ENCODE peak calls at places on chromosomes 2 and 18, in ten cellular contexts. V is IMR-90, P is fibroblast of mammary gland, O is body of pancreas, C is A549, M is left ventricle myocardium inferior, N is thoracic aorta, L is Panc1, A is mesothelial cell of epicardium, Q is esophagus squamous epithelium. X is an unnamed sample.

GRCh38 chr2:49044265-49044664 is 110.0 kb downstream of the FSHR start:
- DNase-seq in V (no peak), L (no peak), O (no peak), A (no peak), C (no peak), M (no peak), Q (no peak), P (no peak), N (no peak), X (no peak)

GRCh38 chr2:189880963-189881362 is 96.7 kb downstream of the PMS1 start:
- DNase-seq in O (no peak), P (no peak), N (no peak), L (no peak), C (no peak), M (no peak), Q (no peak), A (no peak), V (no peak), X (no peak)

GRCh38 chr2:231720292-231720691 is 12.0 kb downstream of the PTMA start:
- DNase-seq in Q (no peak), L (no peak), A (no peak), V (no peak), O (no peak), C (no peak), N (no peak), P (no peak), M (no peak), X (no peak)

GRCh38 chr2:95267458-95268207 is 6.6 kb upstream of the PROM2 start:
- DNase-seq in N (no peak), O (peak; percentile 2), A (no peak), C (no peak), P (peak; percentile 58), V (peak; percentile 12), M (no peak), Q (no peak), L (no peak), X (peak; percentile 2)

GRCh38 chr2:120786559-120786960 is 50.9 kb downstream of the GLI2 start:
- DNase-seq in M (no peak), O (no peak), A (no peak), P (no peak), C (no peak), N (no peak), V (no peak), L (no peak), Q (no peak), X (no peak)

GRCh38 chr18:12246849-12247808 is 7.0 kb upstream of the CIDEA start:
- DNase-seq in N (no peak), C (peak; percentile 21), V (no peak), Q (no peak), M (no peak), P (no peak), L (no peak), A (no peak), O (peak; percentile 14), X (no peak)

GRCh38 chr18:10006261-10006903 is 92.6 kb downstream of the VAPA start:
- DNase-seq in V (peak; percentile 28), P (peak; percentile 47), A (no peak), O (peak; percentile 65), C (no peak), N (no peak), M (no peak), L (no peak), Q (no peak), X (no peak)

GRCh38 chr2:128796321-128796720 is 477.7 kb upstream of the HS6ST1 start:
- DNase-seq in O (no peak), P (no peak), M (no peak), A (no peak), V (no peak), N (no peak), L (no peak), C (no peak), Q (no peak), X (no peak)

GRCh38 chr2:38722271-38723115 is 28.7 kb downstream of the SRSF7 start:
- DNase-seq in N (no peak), Q (no peak), L (no peak), O (no peak), A (no peak), M (no peak), C (no peak), P (no peak), V (no peak), X (no peak)

GRCh38 chr2:193847140-193847539 is 1652.4 kb upstream of the TMEFF2 start:
- DNase-seq in O (no peak), P (peak; percentile 87), C (no peak), N (no peak), L (no peak), V (no peak), M (no peak), Q (no peak), A (no peak), X (no peak)

GRCh38 chr2:205746408-205746785 is 64.1 kb downstream of the NRP2 start:
- DNase-seq in N (no peak), Q (no peak), O (no peak), C (no peak), P (no peak), M (no peak), V (no peak), A (no peak), L (no peak), X (no peak)

GRCh38 chr2:78115291-78115690 is 593.1 kb upstream of the LRRTM4 start:
- DNase-seq in P (no peak), C (no peak), A (no peak), V (no peak), O (no peak), L (no peak), M (no peak), Q (no peak), N (no peak), X (no peak)

GRCh38 chr18:49457616-49458015 is 2.8 kb downstream of the DYM start:
- DNase-seq in O (no peak), V (no peak), A (no peak), Q (no peak), C (no peak), P (no peak), L (no peak), M (no peak), N (no peak), X (no peak)
- TF ChIP-seq CTCF in O (no peak), V (no peak), A (no peak), Q (no peak), C (no peak), P (no peak), L (no peak), M (no peak), N (no peak), X (no peak)

DNA sequence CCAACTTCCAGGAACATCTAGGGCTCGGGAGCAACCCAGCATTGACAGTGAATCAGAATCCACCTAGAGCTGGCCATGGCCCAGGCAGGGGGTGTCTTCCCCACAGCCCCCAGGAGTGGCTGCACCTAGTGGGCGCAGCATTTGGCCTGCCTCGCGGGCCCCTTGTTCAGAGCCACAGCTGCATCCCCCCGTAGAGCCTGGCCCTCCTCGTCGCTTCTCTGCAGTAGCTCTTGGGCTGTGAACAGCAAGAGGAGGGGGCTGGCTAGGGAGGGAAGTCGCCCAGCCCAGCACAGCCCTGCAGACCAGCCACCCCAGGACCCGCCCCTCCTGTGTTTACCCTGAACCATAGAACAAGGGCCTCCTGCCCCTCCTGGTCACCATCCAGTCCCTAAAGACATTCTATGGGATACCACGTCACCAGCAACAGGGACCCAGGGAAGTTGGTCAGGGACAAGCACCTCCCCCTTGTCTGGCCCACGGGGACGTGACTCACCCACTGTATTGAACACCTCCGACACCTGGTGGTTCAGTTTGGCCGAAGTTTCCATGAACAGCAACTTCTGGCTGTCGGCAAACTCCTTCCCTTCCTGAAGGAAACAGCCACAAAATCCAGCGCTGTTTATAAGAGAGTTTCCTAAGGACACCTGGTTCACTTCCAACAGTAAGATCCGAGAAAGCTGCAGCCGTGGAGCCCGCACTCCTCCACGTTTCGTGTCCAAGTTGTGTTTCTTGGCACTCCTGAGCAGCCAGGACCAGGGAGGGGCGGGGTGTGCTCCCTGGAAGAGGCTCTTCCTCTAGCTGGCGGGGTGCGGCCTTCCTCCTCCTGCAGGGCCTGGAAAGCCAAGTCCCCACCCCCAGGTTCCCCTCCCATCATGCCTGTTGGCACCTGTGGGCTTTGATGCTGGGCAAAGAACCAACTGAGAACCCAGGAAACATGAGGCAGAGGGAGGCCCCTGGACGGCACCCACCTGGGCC is 8.8 kb downstream of the PRLH start:
- DNase-seq in N (no peak), M (peak; percentile 35), O (no peak), A (no peak), Q (no peak), L (no peak), V (no peak), P (peak; percentile 30), C (no peak), X (no peak)
- TF ChIP-seq CTCF in N (no peak), M (no peak), O (no peak), A (no peak), Q (peak; percentile 22), L (no peak), V (no peak), P (no peak), C (no peak), X (no peak)

GRCh38 chr2:233866479-233866878 is 1.7 kb downstream of the MSL3B start:
- DNase-seq in A (no peak), P (no peak), O (no peak), V (no peak), Q (no peak), M (no peak), N (no peak), C (no peak), L (no peak), X (no peak)

GRCh38 chr2:233867993-233868532 is at the start of gene MSL3B:
- DNase-seq in P (peak; percentile 50), L (no peak), N (no peak), O (peak; percentile 23), V (peak; percentile 42), A (no peak), C (peak; percentile 64), M (no peak), Q (no peak), X (peak; percentile 23)

GRCh38 chr2:233862261-233862768 is 5.9 kb downstream of the MSL3B start:
- DNase-seq in A (no peak), L (no peak), C (no peak), P (no peak), V (no peak), N (no peak), M (no peak), O (no peak), Q (no peak), X (no peak)

GRCh38 chr2:233871432-233871831 is 3.2 kb upstream of the MSL3B start:
- DNase-seq in M (no peak), N (no peak), C (no peak), V (no peak), Q (no peak), O (no peak), A (no peak), L (no peak), P (no peak), X (no peak)

GRCh38 chr2:233865838-233866237 is 2.3 kb downstream of the MSL3B start:
- DNase-seq in A (no peak), Q (no peak), C (no peak), M (no peak), L (no peak), O (no peak), V (no peak), N (no peak), P (no peak), X (no peak)
- TF ChIP-seq CTCF in A (peak; percentile 60), Q (no peak), C (no peak), M (no peak), L (peak; percentile 44), O (no peak), V (no peak), N (no peak), P (peak; percentile 5), X (peak; percentile 35)

DNA sequence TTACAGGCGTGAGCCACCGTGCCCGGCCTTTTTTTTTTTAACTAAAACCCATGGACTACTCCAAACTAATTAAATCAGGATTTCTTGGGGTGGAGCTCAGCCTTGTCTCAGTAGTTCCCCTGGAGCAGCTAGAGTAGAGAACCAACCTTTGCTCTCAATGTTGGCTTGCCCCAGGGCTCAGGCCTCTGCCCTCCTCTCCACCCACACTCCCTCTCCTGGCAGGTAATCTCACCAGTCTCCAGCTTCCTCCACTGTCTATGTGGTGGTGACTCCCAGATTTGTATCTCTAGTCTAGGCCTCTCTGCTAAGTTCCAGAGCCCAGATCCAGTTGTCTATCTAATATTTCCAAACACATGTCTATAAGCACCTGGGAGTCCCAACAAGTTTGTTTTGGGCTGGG is 9.6 kb upstream of the MTA3 start:
- DNase-seq in V (no peak), Q (no peak), O (no peak), P (no peak), M (no peak), C (no peak), N (no peak), A (no peak), L (no peak), X (no peak)
- TF ChIP-seq CTCF in V (no peak), Q (peak; percentile 11), O (no peak), P (no peak), M (no peak), C (no peak), N (no peak), A (no peak), L (no peak), X (no peak)